ENCODE peak calls at places on chromosomes 5 and 9, in four cellular contexts. One of them, this sample, is unnamed.

GRCh38 chr5:116574682-116575634 is at the start of gene SEMA6A:
- DNase-seq in bronchial epithelial cell: peak
- DNase-seq in posterior vena cava: peak
- DNase-seq in mesothelial cell of epicardium: peak
- DNase-seq in this sample: peak

GRCh38 chr5:121144764-121145163 is 680.7 kb downstream of the PRR16 start:
- DNase-seq in bronchial epithelial cell: peak
- DNase-seq in posterior vena cava: no peak
- DNase-seq in mesothelial cell of epicardium: no peak
- DNase-seq in this sample: peak

GRCh38 chr9:14452539-14452938 is 138.6 kb upstream of the NFIB start:
- DNase-seq in bronchial epithelial cell: peak
- DNase-seq in posterior vena cava: no peak
- DNase-seq in mesothelial cell of epicardium: no peak
- DNase-seq in this sample: peak

GRCh38 chr5:95178046-95178651 is 106.7 kb downstream of the MCTP1 start:
- DNase-seq in bronchial epithelial cell: no peak
- DNase-seq in posterior vena cava: no peak
- DNase-seq in mesothelial cell of epicardium: no peak
- DNase-seq in this sample: no peak

GRCh38 chr5:43601454-43602260 is 1.3 kb upstream of the NNT start:
- DNase-seq in bronchial epithelial cell: peak
- DNase-seq in posterior vena cava: no peak
- DNase-seq in mesothelial cell of epicardium: no peak
- DNase-seq in this sample: no peak

GRCh38 chr9:133716564-133717112 is 21.5 kb downstream of the SARDH start:
- DNase-seq in bronchial epithelial cell: no peak
- DNase-seq in posterior vena cava: peak
- DNase-seq in mesothelial cell of epicardium: no peak
- DNase-seq in this sample: no peak

GRCh38 chr9:78021692-78022091 is 9.9 kb downstream of the GNAQ start:
- DNase-seq in bronchial epithelial cell: no peak
- DNase-seq in posterior vena cava: no peak
- DNase-seq in mesothelial cell of epicardium: no peak
- DNase-seq in this sample: no peak

GRCh38 chr5:73678322-73678740 is 52.3 kb downstream of the ARHGEF28 start:
- DNase-seq in bronchial epithelial cell: no peak
- DNase-seq in posterior vena cava: no peak
- DNase-seq in mesothelial cell of epicardium: no peak
- DNase-seq in this sample: no peak

GRCh38 chr9:126704157-126704941 is 90.6 kb downstream of the LMX1B start:
- DNase-seq in bronchial epithelial cell: peak
- DNase-seq in posterior vena cava: peak
- DNase-seq in mesothelial cell of epicardium: no peak
- DNase-seq in this sample: no peak

GRCh38 chr5:111004291-111004690 is 67.2 kb upstream of the TSLP start:
- DNase-seq in bronchial epithelial cell: no peak
- DNase-seq in posterior vena cava: no peak
- DNase-seq in mesothelial cell of epicardium: no peak
- DNase-seq in this sample: no peak

GRCh38 chr5:45385321-45386058 is 310.7 kb downstream of the HCN1 start:
- DNase-seq in bronchial epithelial cell: peak
- DNase-seq in posterior vena cava: no peak
- DNase-seq in mesothelial cell of epicardium: no peak
- DNase-seq in this sample: no peak

GRCh38 chr5:52771343-52772039 is 16.2 kb upstream of the ITGA1 start:
- DNase-seq in bronchial epithelial cell: no peak
- DNase-seq in posterior vena cava: no peak
- DNase-seq in mesothelial cell of epicardium: no peak
- DNase-seq in this sample: no peak

GRCh38 chr9:120710110-120710981 is 3.9 kb downstream of the MEGF9 start:
- DNase-seq in bronchial epithelial cell: no peak
- DNase-seq in posterior vena cava: no peak
- DNase-seq in mesothelial cell of epicardium: no peak
- DNase-seq in this sample: peak

GRCh38 chr9:121744687-121745395 is 93.4 kb downstream of the DAB2IP start:
- DNase-seq in bronchial epithelial cell: no peak
- DNase-seq in posterior vena cava: no peak
- DNase-seq in mesothelial cell of epicardium: no peak
- DNase-seq in this sample: no peak

GRCh38 chr5:151684690-151685361 is 1.9 kb downstream of the SPARC start:
- DNase-seq in bronchial epithelial cell: peak
- DNase-seq in posterior vena cava: no peak
- DNase-seq in mesothelial cell of epicardium: peak
- DNase-seq in this sample: peak

GRCh38 chr9:129697956-129698757 is 32.7 kb downstream of the PRRX2 start:
- DNase-seq in bronchial epithelial cell: no peak
- DNase-seq in posterior vena cava: peak
- DNase-seq in mesothelial cell of epicardium: no peak
- DNase-seq in this sample: no peak

GRCh38 chr5:145587308-145588071 is 247.7 kb downstream of the PRELID2 start:
- DNase-seq in bronchial epithelial cell: peak
- DNase-seq in posterior vena cava: no peak
- DNase-seq in mesothelial cell of epicardium: no peak
- DNase-seq in this sample: peak

GRCh38 chr9:124475868-124476690 is 25.8 kb downstream of the ADGRD2 start:
- DNase-seq in bronchial epithelial cell: no peak
- DNase-seq in posterior vena cava: no peak
- DNase-seq in mesothelial cell of epicardium: no peak
- DNase-seq in this sample: no peak

GRCh38 chr9:81028504-81028903 is 660.8 kb downstream of the TLE1 start:
- DNase-seq in bronchial epithelial cell: peak
- DNase-seq in posterior vena cava: no peak
- DNase-seq in mesothelial cell of epicardium: no peak
- DNase-seq in this sample: peak

GRCh38 chr5:131000289-131000688 is 164.8 kb downstream of the HINT1 start:
- DNase-seq in bronchial epithelial cell: no peak
- DNase-seq in posterior vena cava: no peak
- DNase-seq in mesothelial cell of epicardium: no peak
- DNase-seq in this sample: no peak

GRCh38 chr9:19481971-19482404 is 73.2 kb downstream of the ACER2 start:
- DNase-seq in bronchial epithelial cell: no peak
- DNase-seq in posterior vena cava: no peak
- DNase-seq in mesothelial cell of epicardium: no peak
- DNase-seq in this sample: no peak

GRCh38 chr9:115073456-115073855 is 44.5 kb downstream of the TNC start:
- DNase-seq in bronchial epithelial cell: no peak
- DNase-seq in posterior vena cava: no peak
- DNase-seq in mesothelial cell of epicardium: no peak
- DNase-seq in this sample: no peak

GRCh38 chr5:15406478-15406877 is 93.5 kb upstream of the FBXL7 start:
- DNase-seq in bronchial epithelial cell: no peak
- DNase-seq in posterior vena cava: no peak
- DNase-seq in mesothelial cell of epicardium: no peak
- DNase-seq in this sample: no peak

GRCh38 chr9:89609426-89610006 is 4.7 kb downstream of the GADD45G start:
- DNase-seq in bronchial epithelial cell: no peak
- DNase-seq in posterior vena cava: no peak
- DNase-seq in mesothelial cell of epicardium: no peak
- DNase-seq in this sample: no peak

GRCh38 chr9:81902191-81902590 is 26.0 kb upstream of the SPATA31D4 start:
- DNase-seq in bronchial epithelial cell: no peak
- DNase-seq in posterior vena cava: no peak
- DNase-seq in mesothelial cell of epicardium: no peak
- DNase-seq in this sample: no peak

GRCh38 chr9:127424669-127424986 is 446 bp downstream of the ZNF79 start:
- DNase-seq in bronchial epithelial cell: no peak
- DNase-seq in posterior vena cava: no peak
- DNase-seq in mesothelial cell of epicardium: no peak
- DNase-seq in this sample: peak

GRCh38 chr5:573976-574375 is 38.2 kb upstream of the CEP72 start:
- DNase-seq in bronchial epithelial cell: no peak
- DNase-seq in posterior vena cava: peak
- DNase-seq in mesothelial cell of epicardium: no peak
- DNase-seq in this sample: no peak

GRCh38 chr5:102271759-102272158 is 24.3 kb downstream of the SLCO4C1 start:
- DNase-seq in bronchial epithelial cell: no peak
- DNase-seq in posterior vena cava: no peak
- DNase-seq in mesothelial cell of epicardium: no peak
- DNase-seq in this sample: no peak

GRCh38 chr5:172903790-172904189 is 55.4 kb upstream of the RPL26L1 start:
- DNase-seq in bronchial epithelial cell: peak
- DNase-seq in posterior vena cava: no peak
- DNase-seq in mesothelial cell of epicardium: no peak
- DNase-seq in this sample: peak

GRCh38 chr5:191036-191948 is at the start of gene LRRC14B:
- DNase-seq in bronchial epithelial cell: no peak
- DNase-seq in posterior vena cava: peak
- DNase-seq in mesothelial cell of epicardium: no peak
- DNase-seq in this sample: peak

GRCh38 chr5:176642675-176643490 is 4.4 kb upstream of the TSPAN17 start:
- DNase-seq in bronchial epithelial cell: no peak
- DNase-seq in posterior vena cava: no peak
- DNase-seq in mesothelial cell of epicardium: no peak
- DNase-seq in this sample: no peak

GRCh38 chr5:169196059-169196458 is 104.9 kb downstream of the SLIT3 start:
- DNase-seq in bronchial epithelial cell: no peak
- DNase-seq in posterior vena cava: no peak
- DNase-seq in mesothelial cell of epicardium: no peak
- DNase-seq in this sample: no peak

GRCh38 chr9:32589083-32589713 is 16.2 kb upstream of the NDUFB6 start:
- DNase-seq in bronchial epithelial cell: peak
- DNase-seq in posterior vena cava: no peak
- DNase-seq in mesothelial cell of epicardium: no peak
- DNase-seq in this sample: peak